ENCODE peak calls at places on chromosomes 2 and 18, in ten cellular contexts. One of them, this sample, is unnamed.
A peak's percentile ranks its signal among the peaks of the same experiment; 100 is the strongest.

GRCh38 chr2:112615051-112615450 is 30.6 kb downstream of the CHCHD5 start:
- DNase-seq in stomach: no peak
- DNase-seq in breast epithelium: peak; percentile 37
- DNase-seq in endothelial cell of umbilical vein: no peak
- DNase-seq in right lobe of liver: peak; percentile 30
- DNase-seq in GM12891: no peak
- DNase-seq in HCT116: no peak
- DNase-seq in GM12892: no peak
- DNase-seq in uterus: no peak
- DNase-seq in body of pancreas: no peak
- DNase-seq in this sample: no peak

GRCh38 chr2:145114726-145115125 is 594.8 kb upstream of the ZEB2 start:
- DNase-seq in stomach: no peak
- DNase-seq in breast epithelium: no peak
- DNase-seq in endothelial cell of umbilical vein: peak; percentile 37
- DNase-seq in right lobe of liver: no peak
- DNase-seq in GM12891: no peak
- DNase-seq in HCT116: no peak
- DNase-seq in GM12892: no peak
- DNase-seq in uterus: no peak
- DNase-seq in body of pancreas: no peak
- DNase-seq in this sample: no peak

GRCh38 chr2:11621465-11621864 is 48.5 kb downstream of the NTSR2 start:
- DNase-seq in stomach: no peak
- DNase-seq in breast epithelium: no peak
- DNase-seq in endothelial cell of umbilical vein: no peak
- DNase-seq in right lobe of liver: no peak
- DNase-seq in GM12891: no peak
- DNase-seq in HCT116: no peak
- DNase-seq in GM12892: no peak
- DNase-seq in uterus: no peak
- DNase-seq in body of pancreas: no peak
- DNase-seq in this sample: no peak

GRCh38 chr2:239994086-239994485 is 31.1 kb downstream of the NDUFA10 start:
- DNase-seq in stomach: no peak
- DNase-seq in breast epithelium: no peak
- DNase-seq in endothelial cell of umbilical vein: no peak
- DNase-seq in right lobe of liver: no peak
- DNase-seq in GM12891: no peak
- DNase-seq in HCT116: no peak
- DNase-seq in GM12892: no peak
- DNase-seq in uterus: no peak
- DNase-seq in body of pancreas: no peak
- DNase-seq in this sample: no peak

GRCh38 chr2:11100976-11101375 is 54.3 kb upstream of the SLC66A3 start:
- DNase-seq in stomach: no peak
- DNase-seq in breast epithelium: no peak
- DNase-seq in endothelial cell of umbilical vein: no peak
- DNase-seq in right lobe of liver: no peak
- DNase-seq in GM12891: no peak
- DNase-seq in HCT116: no peak
- DNase-seq in GM12892: no peak
- DNase-seq in uterus: no peak
- DNase-seq in body of pancreas: no peak
- DNase-seq in this sample: no peak

GRCh38 chr2:236738030-236738429 is 168.4 kb downstream of the ACKR3 start:
- DNase-seq in stomach: no peak
- DNase-seq in breast epithelium: no peak
- DNase-seq in endothelial cell of umbilical vein: no peak
- DNase-seq in right lobe of liver: no peak
- DNase-seq in GM12891: no peak
- DNase-seq in HCT116: no peak
- DNase-seq in GM12892: no peak
- DNase-seq in uterus: no peak
- DNase-seq in body of pancreas: no peak
- DNase-seq in this sample: no peak

GRCh38 chr18:61852496-61852895 is 40.3 kb downstream of the RNF152 start:
- DNase-seq in stomach: no peak
- DNase-seq in breast epithelium: no peak
- DNase-seq in endothelial cell of umbilical vein: no peak
- DNase-seq in right lobe of liver: no peak
- DNase-seq in GM12891: no peak
- DNase-seq in HCT116: no peak
- DNase-seq in GM12892: no peak
- DNase-seq in uterus: no peak
- DNase-seq in body of pancreas: no peak
- DNase-seq in this sample: no peak

GRCh38 chr18:3189884-3190283 is 29.9 kb downstream of the MYOM1 start:
- DNase-seq in stomach: no peak
- DNase-seq in breast epithelium: no peak
- DNase-seq in endothelial cell of umbilical vein: no peak
- DNase-seq in right lobe of liver: no peak
- DNase-seq in GM12891: no peak
- DNase-seq in HCT116: no peak
- DNase-seq in GM12892: no peak
- DNase-seq in uterus: no peak
- DNase-seq in body of pancreas: no peak
- DNase-seq in this sample: no peak

GRCh38 chr2:71959494-71959893 is 188.2 kb downstream of the CYP26B1 start:
- DNase-seq in stomach: no peak
- DNase-seq in breast epithelium: no peak
- DNase-seq in endothelial cell of umbilical vein: no peak
- DNase-seq in right lobe of liver: no peak
- DNase-seq in GM12891: no peak
- DNase-seq in HCT116: no peak
- DNase-seq in GM12892: no peak
- DNase-seq in uterus: no peak
- DNase-seq in body of pancreas: no peak
- DNase-seq in this sample: no peak

GRCh38 chr18:34219651-34220050 is 5.1 kb downstream of the NOL4 start:
- DNase-seq in stomach: no peak
- DNase-seq in breast epithelium: no peak
- DNase-seq in endothelial cell of umbilical vein: no peak
- DNase-seq in right lobe of liver: no peak
- DNase-seq in GM12891: no peak
- DNase-seq in HCT116: no peak
- DNase-seq in GM12892: no peak
- DNase-seq in uterus: no peak
- DNase-seq in body of pancreas: no peak
- DNase-seq in this sample: peak; percentile 6

GRCh38 chr2:66509326-66509811 is 74.4 kb downstream of the MEIS1 start:
- DNase-seq in stomach: no peak
- DNase-seq in breast epithelium: no peak
- DNase-seq in endothelial cell of umbilical vein: peak; percentile 88
- DNase-seq in right lobe of liver: no peak
- DNase-seq in GM12891: no peak
- DNase-seq in HCT116: no peak
- DNase-seq in GM12892: no peak
- DNase-seq in uterus: no peak
- DNase-seq in body of pancreas: no peak
- DNase-seq in this sample: no peak

GRCh38 chr2:66507673-66508127 is 72.8 kb downstream of the MEIS1 start:
- DNase-seq in stomach: no peak
- DNase-seq in breast epithelium: no peak
- DNase-seq in endothelial cell of umbilical vein: no peak
- DNase-seq in right lobe of liver: no peak
- DNase-seq in GM12891: no peak
- DNase-seq in HCT116: no peak
- DNase-seq in GM12892: no peak
- DNase-seq in uterus: no peak
- DNase-seq in body of pancreas: peak; percentile 33
- DNase-seq in this sample: no peak

GRCh38 chr2:66512626-66513025 is 77.7 kb downstream of the MEIS1 start:
- DNase-seq in stomach: no peak
- DNase-seq in breast epithelium: no peak
- DNase-seq in endothelial cell of umbilical vein: peak; percentile 64
- DNase-seq in right lobe of liver: no peak
- DNase-seq in GM12891: no peak
- DNase-seq in HCT116: no peak
- DNase-seq in GM12892: no peak
- DNase-seq in uterus: no peak
- DNase-seq in body of pancreas: no peak
- DNase-seq in this sample: no peak

GRCh38 chr2:66506265-66506664 is 71.3 kb downstream of the MEIS1 start:
- DNase-seq in stomach: no peak
- DNase-seq in breast epithelium: no peak
- DNase-seq in endothelial cell of umbilical vein: no peak
- DNase-seq in right lobe of liver: no peak
- DNase-seq in GM12891: no peak
- DNase-seq in HCT116: no peak
- DNase-seq in GM12892: no peak
- DNase-seq in uterus: no peak
- DNase-seq in body of pancreas: peak; percentile 40
- DNase-seq in this sample: no peak

DNA sequence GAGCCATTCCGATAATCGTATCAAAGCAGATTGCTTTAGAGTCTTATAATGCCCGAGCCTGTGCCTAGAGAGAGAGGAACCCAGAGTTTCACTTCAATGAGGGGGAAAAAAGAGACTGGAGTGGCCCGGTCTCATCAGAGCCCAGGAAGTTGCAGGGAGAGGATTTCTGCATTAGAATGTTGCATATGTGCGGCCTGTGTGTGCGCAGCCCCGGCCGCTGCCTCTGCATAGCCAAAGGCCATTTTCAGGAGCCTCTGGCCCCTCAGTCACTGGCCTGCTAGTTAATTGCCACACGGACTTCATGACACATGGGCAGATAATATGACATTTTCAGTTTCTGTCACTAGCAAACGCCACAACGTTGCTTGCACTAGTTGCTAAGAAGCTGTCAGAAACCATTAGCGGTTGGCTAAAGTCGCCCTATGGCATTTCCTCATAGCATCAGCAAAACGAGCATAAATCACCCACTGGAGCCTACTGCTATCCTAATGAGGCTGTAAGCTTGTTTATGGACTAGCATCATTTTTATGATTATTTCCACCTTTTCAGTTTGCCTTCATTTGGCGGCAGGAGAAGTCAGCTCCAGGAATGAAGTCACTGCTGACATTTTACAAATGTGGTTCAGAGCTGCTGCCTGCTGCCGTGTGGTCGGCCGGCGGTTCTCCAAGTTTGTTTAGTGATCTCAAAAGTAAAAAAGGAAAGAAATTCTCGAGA is 73.6 kb downstream of the MEIS1 start:
- DNase-seq in stomach: no peak
- DNase-seq in breast epithelium: no peak
- DNase-seq in endothelial cell of umbilical vein: peak; percentile 47
- DNase-seq in right lobe of liver: no peak
- DNase-seq in GM12891: no peak
- DNase-seq in HCT116: no peak
- DNase-seq in GM12892: no peak
- DNase-seq in uterus: no peak
- DNase-seq in body of pancreas: peak; percentile 37
- DNase-seq in this sample: no peak
- TF ChIP-seq POLR2A in stomach: no peak
- TF ChIP-seq POLR2A in breast epithelium: no peak
- TF ChIP-seq POLR2A in endothelial cell of umbilical vein: no peak
- TF ChIP-seq POLR2A in right lobe of liver: no peak
- TF ChIP-seq POLR2A in GM12891: no peak
- TF ChIP-seq POLR2A in HCT116: no peak
- TF ChIP-seq POLR2A in GM12892: no peak
- TF ChIP-seq POLR2A in uterus: no peak
- TF ChIP-seq POLR2A in body of pancreas: no peak
- TF ChIP-seq POLR2A in this sample: no peak

GRCh38 chr2:226649871-226650660 is 149.6 kb downstream of the IRS1 start:
- DNase-seq in stomach: peak; percentile 79
- DNase-seq in breast epithelium: peak; percentile 69
- DNase-seq in endothelial cell of umbilical vein: peak; percentile 92
- DNase-seq in right lobe of liver: no peak
- DNase-seq in GM12891: no peak
- DNase-seq in HCT116: peak; percentile 97
- DNase-seq in GM12892: no peak
- DNase-seq in uterus: peak; percentile 76
- DNase-seq in body of pancreas: peak; percentile 70
- DNase-seq in this sample: no peak
- TF ChIP-seq POLR2A in stomach: no peak
- TF ChIP-seq POLR2A in breast epithelium: no peak
- TF ChIP-seq POLR2A in endothelial cell of umbilical vein: peak; percentile 23
- TF ChIP-seq POLR2A in right lobe of liver: no peak
- TF ChIP-seq POLR2A in GM12891: no peak
- TF ChIP-seq POLR2A in HCT116: no peak
- TF ChIP-seq POLR2A in GM12892: no peak
- TF ChIP-seq POLR2A in uterus: no peak
- TF ChIP-seq POLR2A in body of pancreas: no peak
- TF ChIP-seq POLR2A in this sample: no peak

GRCh38 chr2:110104025-110104771 is 11.4 kb downstream of the MALL start:
- DNase-seq in stomach: no peak
- DNase-seq in breast epithelium: no peak
- DNase-seq in endothelial cell of umbilical vein: no peak
- DNase-seq in right lobe of liver: no peak
- DNase-seq in GM12891: no peak
- DNase-seq in HCT116: no peak
- DNase-seq in GM12892: no peak
- DNase-seq in uterus: no peak
- DNase-seq in body of pancreas: no peak
- DNase-seq in this sample: no peak

GRCh38 chr2:110105183-110105582 is 10.4 kb downstream of the MALL start:
- DNase-seq in stomach: no peak
- DNase-seq in breast epithelium: no peak
- DNase-seq in endothelial cell of umbilical vein: no peak
- DNase-seq in right lobe of liver: no peak
- DNase-seq in GM12891: no peak
- DNase-seq in HCT116: no peak
- DNase-seq in GM12892: no peak
- DNase-seq in uterus: no peak
- DNase-seq in body of pancreas: no peak
- DNase-seq in this sample: no peak

GRCh38 chr2:110105608-110106467 is 9.8 kb downstream of the MALL start:
- DNase-seq in stomach: no peak
- DNase-seq in breast epithelium: no peak
- DNase-seq in endothelial cell of umbilical vein: peak; percentile 83
- DNase-seq in right lobe of liver: no peak
- DNase-seq in GM12891: no peak
- DNase-seq in HCT116: peak; percentile 97
- DNase-seq in GM12892: no peak
- DNase-seq in uterus: no peak
- DNase-seq in body of pancreas: peak; percentile 32
- DNase-seq in this sample: no peak

GRCh38 chr2:110106642-110107041 is 9.0 kb downstream of the MALL start:
- DNase-seq in stomach: peak; percentile 57
- DNase-seq in breast epithelium: no peak
- DNase-seq in endothelial cell of umbilical vein: peak; percentile 68
- DNase-seq in right lobe of liver: no peak
- DNase-seq in GM12891: no peak
- DNase-seq in HCT116: peak; percentile 59
- DNase-seq in GM12892: no peak
- DNase-seq in uterus: no peak
- DNase-seq in body of pancreas: no peak
- DNase-seq in this sample: no peak

GRCh38 chr2:110107092-110108079 is 8.2 kb downstream of the MALL start:
- DNase-seq in stomach: no peak
- DNase-seq in breast epithelium: no peak
- DNase-seq in endothelial cell of umbilical vein: no peak
- DNase-seq in right lobe of liver: no peak
- DNase-seq in GM12891: no peak
- DNase-seq in HCT116: no peak
- DNase-seq in GM12892: no peak
- DNase-seq in uterus: no peak
- DNase-seq in body of pancreas: no peak
- DNase-seq in this sample: no peak
- TF ChIP-seq POLR2A in stomach: no peak
- TF ChIP-seq POLR2A in breast epithelium: no peak
- TF ChIP-seq POLR2A in endothelial cell of umbilical vein: no peak
- TF ChIP-seq POLR2A in right lobe of liver: no peak
- TF ChIP-seq POLR2A in GM12891: no peak
- TF ChIP-seq POLR2A in HCT116: no peak
- TF ChIP-seq POLR2A in GM12892: no peak
- TF ChIP-seq POLR2A in uterus: no peak
- TF ChIP-seq POLR2A in body of pancreas: no peak
- TF ChIP-seq POLR2A in this sample: no peak

GRCh38 chr2:241676665-241677064 is 9.9 kb downstream of the DTYMK start:
- DNase-seq in stomach: no peak
- DNase-seq in breast epithelium: no peak
- DNase-seq in endothelial cell of umbilical vein: no peak
- DNase-seq in right lobe of liver: no peak
- DNase-seq in GM12891: no peak
- DNase-seq in HCT116: no peak
- DNase-seq in GM12892: no peak
- DNase-seq in uterus: no peak
- DNase-seq in body of pancreas: no peak
- DNase-seq in this sample: no peak
- TF ChIP-seq POLR2A in stomach: no peak
- TF ChIP-seq POLR2A in breast epithelium: no peak
- TF ChIP-seq POLR2A in endothelial cell of umbilical vein: no peak
- TF ChIP-seq POLR2A in right lobe of liver: no peak
- TF ChIP-seq POLR2A in GM12891: no peak
- TF ChIP-seq POLR2A in HCT116: no peak
- TF ChIP-seq POLR2A in GM12892: no peak
- TF ChIP-seq POLR2A in uterus: no peak
- TF ChIP-seq POLR2A in body of pancreas: no peak
- TF ChIP-seq POLR2A in this sample: no peak

This sample was measured in erythroblast.